ENCODE peak calls at places on chromosomes 16 and 17, in nine cellular contexts. X is CD8-positive, alpha-beta memory T cell; T is left lung; J is CD8-positive, alpha-beta T cell; N is ovary; E is neural progenitor cell; I is BJ; L is aorta; G is GM23338. O is an unnamed sample.

GRCh38 chr17:50297407-50297865 is 23.2 kb downstream of the TMEM92 start:
- DNase-seq in X (peak; percentile 65), G (peak; percentile 77), N (peak; percentile 83), L (peak; percentile 92), J (peak; percentile 65), T (peak; percentile 81), E (peak; percentile 91), I (no peak), O (peak; percentile 46)

GRCh38 chr17:27319536-27320221 is 25.8 kb downstream of the WSB1 start:
- DNase-seq in G (no peak), N (peak; percentile 55), E (no peak), L (peak; percentile 80), X (no peak), J (no peak), T (peak; percentile 78), I (no peak), O (no peak)

GRCh38 chr16:14473488-14473887 is 156.6 kb downstream of the PARN start:
- DNase-seq in J (no peak), T (no peak), X (no peak), N (no peak), G (no peak), E (no peak), L (no peak), I (no peak), O (no peak)

GRCh38 chr16:20937736-20938135 is 37.2 kb downstream of the LYRM1 start:
- DNase-seq in L (no peak), I (no peak), J (no peak), E (no peak), N (no peak), X (no peak), T (no peak), G (no peak), O (no peak)

GRCh38 chr16:87580855-87581261 is 21.4 kb upstream of the JPH3 start:
- DNase-seq in N (no peak), X (no peak), T (no peak), E (no peak), G (peak; percentile 36), L (peak; percentile 63), I (peak; percentile 31), J (no peak), O (peak; percentile 78)

GRCh38 chr16:53159781-53160436 is 105.1 kb downstream of the CHD9 start:
- DNase-seq in J (no peak), X (no peak), I (no peak), E (peak; percentile 65), G (peak; percentile 79), N (peak; percentile 25), T (no peak), L (no peak), O (peak; percentile 15)

GRCh38 chr17:17354560-17355357 is 51.6 kb downstream of the NT5M start:
- DNase-seq in J (peak; percentile 64), X (peak; percentile 71), G (peak; percentile 92), T (peak; percentile 66), N (peak; percentile 72), E (peak; percentile 89), I (no peak), L (peak; percentile 89), O (peak; percentile 41)

GRCh38 chr17:76561332-76561731 is 21.5 kb downstream of the PRCD start:
- DNase-seq in N (no peak), X (no peak), E (no peak), J (no peak), T (no peak), L (no peak), G (no peak), I (no peak), O (no peak)

GRCh38 chr17:72788950-72789585 is 303.4 kb downstream of the SLC39A11 start:
- DNase-seq in G (peak; percentile 12), T (no peak), J (no peak), X (no peak), E (no peak), I (no peak), N (no peak), L (no peak), O (peak; percentile 40)

GRCh38 chr17:79910985-79911361 is 71.7 kb upstream of the CBX4 start:
- DNase-seq in J (no peak), X (no peak), G (no peak), T (no peak), E (no peak), I (no peak), N (no peak), L (peak; percentile 52), O (no peak)

GRCh38 chr17:1030684-1031557 is 34.0 kb downstream of the TIMM22 start:
- DNase-seq in N (no peak), L (no peak), I (no peak), E (peak; percentile 24), X (no peak), T (no peak), G (peak; percentile 63), J (no peak), O (no peak)

GRCh38 chr16:2591476-2592240 is 53.8 kb downstream of the PDPK1 start:
- DNase-seq in X (no peak), L (peak; percentile 53), E (no peak), N (no peak), T (no peak), I (no peak), G (no peak), J (no peak), O (no peak)

GRCh38 chr17:53631486-53631885 is 191.2 kb upstream of the KIF2B start:
- DNase-seq in X (no peak), N (no peak), T (no peak), L (no peak), G (no peak), E (no peak), J (no peak), I (no peak), O (no peak)

GRCh38 chr17:77884019-77884418 is 74.5 kb upstream of the TNRC6C start:
- DNase-seq in T (no peak), N (no peak), I (no peak), E (peak; percentile 90), J (no peak), X (no peak), G (peak; percentile 78), L (peak; percentile 80), O (peak; percentile 12)

GRCh38 chr16:68993885-68994284 is 111.6 kb upstream of the HAS3 start:
- DNase-seq in J (no peak), G (no peak), E (no peak), T (no peak), N (no peak), I (peak; percentile 52), L (no peak), X (no peak), O (peak; percentile 54)

GRCh38 chr17:31394544-31394943 is 3.1 kb downstream of the RAB11FIP4 start:
- DNase-seq in I (peak; percentile 4), T (peak; percentile 64), L (peak; percentile 84), G (peak; percentile 87), X (no peak), J (peak; percentile 17), E (peak; percentile 90), N (peak; percentile 49), O (peak; percentile 77)

GRCh38 chr17:22514315-22514714 is 822.0 kb downstream of the KCNJ18 start:
- DNase-seq in G (no peak), J (no peak), T (no peak), X (no peak), I (no peak), N (no peak), L (no peak), E (no peak), O (no peak)

GRCh38 chr17:69326302-69327059 is 452 bp downstream of the ABCA5 start:
- DNase-seq in E (no peak), J (no peak), T (no peak), X (no peak), L (no peak), G (no peak), N (no peak), I (peak; percentile 4), O (peak; percentile 10)

GRCh38 chr16:67370686-67371085 is 22.6 kb downstream of the TPPP3 start:
- DNase-seq in L (no peak), I (no peak), N (no peak), G (no peak), T (no peak), E (no peak), X (no peak), J (no peak), O (no peak)

GRCh38 chr17:10547351-10547750 is 2.1 kb downstream of the MYH2 start:
- DNase-seq in T (no peak), N (no peak), X (no peak), G (no peak), J (no peak), I (no peak), L (no peak), E (no peak), O (no peak)

GRCh38 chr16:1141716-1142115 is 11.2 kb upstream of the CACNA1H start:
- DNase-seq in N (no peak), J (no peak), G (no peak), X (no peak), E (no peak), I (no peak), L (no peak), T (no peak), O (no peak)

GRCh38 chr17:73650617-73651200 is 6.5 kb upstream of the SDK2 start:
- DNase-seq in J (no peak), X (no peak), E (no peak), G (no peak), L (no peak), T (no peak), I (no peak), N (no peak), O (no peak)

GRCh38 chr17:68544521-68544920 is 32.3 kb downstream of the PRKAR1A start:
- DNase-seq in I (no peak), L (no peak), N (no peak), E (no peak), T (no peak), G (no peak), X (no peak), J (no peak), O (no peak)

GRCh38 chr17:63609820-63610573 is 9.3 kb downstream of the TACO1 start:
- DNase-seq in I (no peak), N (no peak), E (no peak), L (no peak), T (no peak), G (no peak), X (no peak), J (no peak), O (no peak)
- H3K27me3 ChIP-seq in I (no peaks in the 10 kb centered on the region), N (no peaks in the 10 kb centered on the region), E (no peaks in the 10 kb centered on the region), L (no peaks in the 10 kb centered on the region), T (no peaks in the 10 kb centered on the region), G (no peaks in the 10 kb centered on the region), X (no peaks in the 10 kb centered on the region), J (no peaks in the 10 kb centered on the region), O (no peaks in the 10 kb centered on the region)

GRCh38 chr17:45270828-45271418 is 9.0 kb upstream of the SPATA32 start:
- DNase-seq in E (peak; percentile 71), J (peak; percentile 49), X (peak; percentile 30), I (no peak), G (peak; percentile 75), L (no peak), T (no peak), N (no peak), O (no peak)
- H3K36me3 ChIP-seq in E (no peaks in the 10 kb centered on the region), J (peaks cover 61% of the 10 kb centered on the region), X (peaks cover 60% of the 10 kb centered on the region), I (peaks cover 54% of the 10 kb centered on the region), G (no peaks in the 10 kb centered on the region), L (no peaks in the 10 kb centered on the region), T (peaks cover 3% of the 10 kb centered on the region), N (peaks cover 3% of the 10 kb centered on the region), O (peaks cover 79% of the 10 kb centered on the region)

GRCh38 chr17:6509295-6509771 is 47.0 kb downstream of the PITPNM3 start:
- DNase-seq in L (peak; percentile 66), I (no peak), N (no peak), J (no peak), T (no peak), G (peak; percentile 39), E (no peak), X (no peak), O (no peak)
- H3K27me3 ChIP-seq in L (no peaks in the 10 kb centered on the region), I (no peaks in the 10 kb centered on the region), N (no peaks in the 10 kb centered on the region), J (no peaks in the 10 kb centered on the region), T (no peaks in the 10 kb centered on the region), G (no peaks in the 10 kb centered on the region), E (no peaks in the 10 kb centered on the region), X (peaks cover 4% of the 10 kb centered on the region), O (no peaks in the 10 kb centered on the region)

GRCh38 chr17:16040710-16041251 is 41.2 kb downstream of the TTC19 start:
- DNase-seq in X (no peak), L (no peak), G (no peak), J (no peak), I (peak; percentile 43), T (no peak), E (no peak), N (peak; percentile 55), O (peak; percentile 57)
- H3K36me3 ChIP-seq in X (peaks cover 42% of the 10 kb centered on the region), L (peaks cover 15% of the 10 kb centered on the region), G (peaks cover 22% of the 10 kb centered on the region), J (peaks cover 34% of the 10 kb centered on the region), I (peaks cover 11% of the 10 kb centered on the region), T (no peaks in the 10 kb centered on the region), E (no peaks in the 10 kb centered on the region), N (no peaks in the 10 kb centered on the region), O (peaks cover 59% of the 10 kb centered on the region)

O was measured in brain microvascular endothelial cell.